ENCODE peak calls at places on chromosomes 13 and 19, in four cellular contexts. One of them, this sample, is unnamed.

GRCh38 chr13:29038700-29039099 is 218.6 kb downstream of the MTUS2 start:
- DNase-seq in activated B cell treated with CpG ODN at 0.5 μM for 24 hours: no peak
- DNase-seq in Calu3: no peak
- DNase-seq in choroid plexus epithelial cell: no peak
- DNase-seq in this sample: no peak

GRCh38 chr13:80547885-80548284 is 207.0 kb upstream of the SPRY2 start:
- DNase-seq in choroid plexus epithelial cell: peak; percentile 82
- DNase-seq in Calu3: no peak
- DNase-seq in activated B cell treated with CpG ODN at 0.5 μM for 24 hours: no peak
- DNase-seq in this sample: peak; percentile 63

GRCh38 chr13:45696610-45697226 is 5.4 kb upstream of the CBY2 start:
- DNase-seq in activated B cell treated with CpG ODN at 0.5 μM for 24 hours: no peak
- DNase-seq in Calu3: no peak
- DNase-seq in choroid plexus epithelial cell: peak; percentile 4
- DNase-seq in this sample: no peak

GRCh38 chr13:80386001-80386400 is 45.1 kb upstream of the SPRY2 start:
- DNase-seq in choroid plexus epithelial cell: no peak
- DNase-seq in activated B cell treated with CpG ODN at 0.5 μM for 24 hours: no peak
- DNase-seq in Calu3: no peak
- DNase-seq in this sample: no peak

GRCh38 chr13:72726721-72727416 is 560 bp downstream of the MZT1 start:
- DNase-seq in choroid plexus epithelial cell: peak; percentile 23
- DNase-seq in Calu3: peak; percentile 10
- DNase-seq in activated B cell treated with CpG ODN at 0.5 μM for 24 hours: no peak
- DNase-seq in this sample: peak; percentile 28

GRCh38 chr19:41224632-41225031 is 5.6 kb downstream of the AXL start:
- DNase-seq in choroid plexus epithelial cell: no peak
- DNase-seq in activated B cell treated with CpG ODN at 0.5 μM for 24 hours: no peak
- DNase-seq in Calu3: no peak
- DNase-seq in this sample: no peak

GRCh38 chr13:76798037-76798436 is 88.2 kb downstream of the KCTD12 start:
- DNase-seq in activated B cell treated with CpG ODN at 0.5 μM for 24 hours: no peak
- DNase-seq in Calu3: no peak
- DNase-seq in choroid plexus epithelial cell: no peak
- DNase-seq in this sample: no peak

GRCh38 chr13:40170982-40171381 is 495.5 kb downstream of the FOXO1 start:
- DNase-seq in choroid plexus epithelial cell: no peak
- DNase-seq in Calu3: no peak
- DNase-seq in activated B cell treated with CpG ODN at 0.5 μM for 24 hours: no peak
- DNase-seq in this sample: no peak

GRCh38 chr19:15445807-15446376 is 3.9 kb downstream of the WIZ start:
- DNase-seq in Calu3: no peak
- DNase-seq in choroid plexus epithelial cell: no peak
- DNase-seq in activated B cell treated with CpG ODN at 0.5 μM for 24 hours: no peak
- DNase-seq in this sample: no peak

GRCh38 chr13:71618154-71618553 is 248.8 kb downstream of the DACH1 start:
- DNase-seq in Calu3: no peak
- DNase-seq in activated B cell treated with CpG ODN at 0.5 μM for 24 hours: no peak
- DNase-seq in choroid plexus epithelial cell: peak; percentile 63
- DNase-seq in this sample: peak; percentile 66

GRCh38 chr19:45446295-45446694 is 21.5 kb upstream of the FOSB start:
- DNase-seq in activated B cell treated with CpG ODN at 0.5 μM for 24 hours: no peak
- DNase-seq in choroid plexus epithelial cell: peak; percentile 71
- DNase-seq in Calu3: peak; percentile 47
- DNase-seq in this sample: no peak

GRCh38 chr13:24997367-24997967 is 98.5 kb upstream of the PABPC3 start:
- DNase-seq in choroid plexus epithelial cell: peak; percentile 58
- DNase-seq in activated B cell treated with CpG ODN at 0.5 μM for 24 hours: no peak
- DNase-seq in Calu3: peak; percentile 10
- DNase-seq in this sample: peak; percentile 22

GRCh38 chr19:3186377-3186688 is 603 bp downstream of the NCLN start:
- DNase-seq in Calu3: no peak
- DNase-seq in choroid plexus epithelial cell: no peak
- DNase-seq in activated B cell treated with CpG ODN at 0.5 μM for 24 hours: no peak
- DNase-seq in this sample: no peak

GRCh38 chr13:47437411-47437810 is 540.6 kb upstream of the HTR2A start:
- DNase-seq in activated B cell treated with CpG ODN at 0.5 μM for 24 hours: no peak
- DNase-seq in choroid plexus epithelial cell: peak; percentile 55
- DNase-seq in Calu3: no peak
- DNase-seq in this sample: peak; percentile 25

GRCh38 chr13:87814444-87814843 is 143.3 kb downstream of the SLITRK5 start:
- DNase-seq in choroid plexus epithelial cell: no peak
- DNase-seq in activated B cell treated with CpG ODN at 0.5 μM for 24 hours: no peak
- DNase-seq in Calu3: no peak
- DNase-seq in this sample: no peak

GRCh38 chr13:30927595-30927994 is 4.9 kb upstream of the TEX26 start:
- DNase-seq in activated B cell treated with CpG ODN at 0.5 μM for 24 hours: no peak
- DNase-seq in choroid plexus epithelial cell: no peak
- DNase-seq in Calu3: no peak
- DNase-seq in this sample: peak; percentile 35

GRCh38 chr19:18282788-18283141 is 1.3 kb upstream of the JUND start:
- DNase-seq in choroid plexus epithelial cell: no peak
- DNase-seq in Calu3: no peak
- DNase-seq in activated B cell treated with CpG ODN at 0.5 μM for 24 hours: no peak
- DNase-seq in this sample: no peak

GRCh38 chr13:22198001-22198400 is 527.1 kb downstream of the FGF9 start:
- DNase-seq in activated B cell treated with CpG ODN at 0.5 μM for 24 hours: no peak
- DNase-seq in Calu3: no peak
- DNase-seq in choroid plexus epithelial cell: no peak
- DNase-seq in this sample: no peak

GRCh38 chr13:26300140-26300539 is 46.2 kb downstream of the CDK8 start:
- DNase-seq in choroid plexus epithelial cell: peak; percentile 72
- DNase-seq in Calu3: no peak
- DNase-seq in activated B cell treated with CpG ODN at 0.5 μM for 24 hours: no peak
- DNase-seq in this sample: peak; percentile 87

GRCh38 chr19:32224371-32225244 is 120.8 kb upstream of the ZNF507 start:
- DNase-seq in choroid plexus epithelial cell: peak; percentile 42
- DNase-seq in activated B cell treated with CpG ODN at 0.5 μM for 24 hours: peak; percentile 55
- DNase-seq in Calu3: peak; percentile 78
- DNase-seq in this sample: peak; percentile 28

GRCh38 chr19:4972509-4973230 is 3.8 kb downstream of the KDM4B start:
- DNase-seq in Calu3: peak; percentile 25
- DNase-seq in choroid plexus epithelial cell: peak; percentile 28
- DNase-seq in activated B cell treated with CpG ODN at 0.5 μM for 24 hours: no peak
- DNase-seq in this sample: peak; percentile 51

GRCh38 chr13:112690242-112690943 is 555 bp downstream of the ATP11A start:
- DNase-seq in Calu3: no peak
- DNase-seq in choroid plexus epithelial cell: peak; percentile 23
- DNase-seq in activated B cell treated with CpG ODN at 0.5 μM for 24 hours: peak; percentile 33
- DNase-seq in this sample: peak; percentile 40

GRCh38 chr13:28355822-28356371 is 139.0 kb downstream of the FLT1 start:
- DNase-seq in choroid plexus epithelial cell: peak; percentile 75
- DNase-seq in Calu3: no peak
- DNase-seq in activated B cell treated with CpG ODN at 0.5 μM for 24 hours: no peak
- DNase-seq in this sample: peak; percentile 98

GRCh38 chr19:19742773-19743172 is 9.9 kb upstream of the ZNF14 start:
- DNase-seq in activated B cell treated with CpG ODN at 0.5 μM for 24 hours: no peak
- DNase-seq in choroid plexus epithelial cell: no peak
- DNase-seq in Calu3: no peak
- DNase-seq in this sample: no peak

GRCh38 chr13:80037505-80037888 is 303.4 kb downstream of the SPRY2 start:
- DNase-seq in choroid plexus epithelial cell: peak; percentile 83
- DNase-seq in Calu3: no peak
- DNase-seq in activated B cell treated with CpG ODN at 0.5 μM for 24 hours: no peak
- DNase-seq in this sample: peak; percentile 95

GRCh38 chr13:97889803-97890202 is 63.7 kb upstream of the IPO5 start:
- DNase-seq in Calu3: no peak
- DNase-seq in activated B cell treated with CpG ODN at 0.5 μM for 24 hours: no peak
- DNase-seq in choroid plexus epithelial cell: no peak
- DNase-seq in this sample: peak; percentile 19

GRCh38 chr13:51781246-51782022 is 22.5 kb downstream of the DHRS12 start:
- DNase-seq in choroid plexus epithelial cell: peak; percentile 57
- DNase-seq in Calu3: no peak
- DNase-seq in activated B cell treated with CpG ODN at 0.5 μM for 24 hours: no peak
- DNase-seq in this sample: peak; percentile 50

GRCh38 chr19:12946092-12946845 is 607 bp downstream of the RAD23A start:
- DNase-seq in choroid plexus epithelial cell: peak; percentile 88
- DNase-seq in Calu3: peak; percentile 64
- DNase-seq in activated B cell treated with CpG ODN at 0.5 μM for 24 hours: peak; percentile 58
- DNase-seq in this sample: peak; percentile 88

GRCh38 chr19:29552454-29553280 is 26.9 kb downstream of the VSTM2B start:
- DNase-seq in activated B cell treated with CpG ODN at 0.5 μM for 24 hours: no peak
- DNase-seq in Calu3: no peak
- DNase-seq in choroid plexus epithelial cell: no peak
- DNase-seq in this sample: no peak

GRCh38 chr19:7971553-7972520 is 28.4 kb upstream of the TIMM44 start:
- DNase-seq in activated B cell treated with CpG ODN at 0.5 μM for 24 hours: no peak
- DNase-seq in Calu3: no peak
- DNase-seq in choroid plexus epithelial cell: no peak
- DNase-seq in this sample: no peak

GRCh38 chr13:46473806-46474205 is 79.2 kb upstream of the LRCH1 start:
- DNase-seq in activated B cell treated with CpG ODN at 0.5 μM for 24 hours: no peak
- DNase-seq in choroid plexus epithelial cell: no peak
- DNase-seq in Calu3: no peak
- DNase-seq in this sample: no peak

GRCh38 chr19:49847731-49848696 is 2.9 kb upstream of the PTOV1 start:
- DNase-seq in choroid plexus epithelial cell: peak; percentile 93
- DNase-seq in activated B cell treated with CpG ODN at 0.5 μM for 24 hours: no peak
- DNase-seq in Calu3: peak; percentile 47
- DNase-seq in this sample: peak; percentile 95

GRCh38 chr13:113114511-113115362 is 7.9 kb upstream of the F10 start:
- DNase-seq in choroid plexus epithelial cell: no peak
- DNase-seq in activated B cell treated with CpG ODN at 0.5 μM for 24 hours: peak; percentile 2
- DNase-seq in Calu3: no peak
- DNase-seq in this sample: no peak